ENCODE peak calls at places on chromosomes 6 and 20, in four cellular contexts. One of them, this sample, is unnamed. For H3K4me1 and H3K9me3, the result is how much of the 10 kb centered on the place peaks cover.

GRCh38 chr6:99330159-99330558 is 19.3 kb downstream of the FAXC start:
- DNase-seq in lower lobe of right lung: no peak
- DNase-seq in astrocyte: peak
- DNase-seq in CD4-positive, alpha-beta memory T cell: peak
- DNase-seq in this sample: no peak

GRCh38 chr6:4756247-4756646 is 20.0 kb upstream of the CDYL start:
- DNase-seq in lower lobe of right lung: no peak
- DNase-seq in astrocyte: no peak
- DNase-seq in CD4-positive, alpha-beta memory T cell: no peak
- DNase-seq in this sample: no peak

GRCh38 chr6:144321839-144322591 is 36.9 kb downstream of the UTRN start:
- DNase-seq in lower lobe of right lung: no peak
- DNase-seq in astrocyte: peak
- DNase-seq in CD4-positive, alpha-beta memory T cell: no peak
- DNase-seq in this sample: no peak

GRCh38 chr6:170420791-170421776 is 114.5 kb downstream of the FAM120B start:
- DNase-seq in lower lobe of right lung: no peak
- DNase-seq in astrocyte: no peak
- DNase-seq in CD4-positive, alpha-beta memory T cell: no peak
- DNase-seq in this sample: no peak

GRCh38 chr6:100514603-100515002 is 49.9 kb upstream of the SIM1 start:
- DNase-seq in lower lobe of right lung: no peak
- DNase-seq in astrocyte: no peak
- DNase-seq in CD4-positive, alpha-beta memory T cell: no peak
- DNase-seq in this sample: no peak

GRCh38 chr6:91713911-91714310 is 1127.0 kb upstream of the MAP3K7 start:
- DNase-seq in lower lobe of right lung: no peak
- DNase-seq in astrocyte: peak
- DNase-seq in CD4-positive, alpha-beta memory T cell: no peak
- DNase-seq in this sample: no peak

GRCh38 chr6:22470454-22471368 is 98.7 kb upstream of the HDGFL1 start:
- DNase-seq in lower lobe of right lung: peak
- DNase-seq in astrocyte: peak
- DNase-seq in CD4-positive, alpha-beta memory T cell: no peak
- DNase-seq in this sample: no peak

GRCh38 chr6:136609878-136610706 is 59.9 kb upstream of the MAP7 start:
- DNase-seq in lower lobe of right lung: peak
- DNase-seq in astrocyte: peak
- DNase-seq in CD4-positive, alpha-beta memory T cell: no peak
- DNase-seq in this sample: no peak

GRCh38 chr6:113860165-113860955 is 3.2 kb downstream of the MARCKS start:
- DNase-seq in lower lobe of right lung: no peak
- DNase-seq in astrocyte: peak
- DNase-seq in CD4-positive, alpha-beta memory T cell: no peak
- DNase-seq in this sample: no peak

GRCh38 chr6:132812756-132813172 is 1.6 kb upstream of the RPS12 start:
- DNase-seq in lower lobe of right lung: no peak
- DNase-seq in astrocyte: peak
- DNase-seq in CD4-positive, alpha-beta memory T cell: no peak
- DNase-seq in this sample: no peak

GRCh38 chr20:57179265-57179664 is 87.2 kb downstream of the BMP7 start:
- DNase-seq in lower lobe of right lung: no peak
- DNase-seq in astrocyte: no peak
- DNase-seq in CD4-positive, alpha-beta memory T cell: no peak
- DNase-seq in this sample: no peak

GRCh38 chr20:32474967-32475819 is 109.9 kb downstream of the NOL4L start:
- DNase-seq in lower lobe of right lung: peak
- DNase-seq in astrocyte: peak
- DNase-seq in CD4-positive, alpha-beta memory T cell: no peak
- DNase-seq in this sample: no peak

GRCh38 chr20:63103402-63104311 is 96.9 kb upstream of the BHLHE23 start:
- DNase-seq in lower lobe of right lung: peak
- DNase-seq in astrocyte: no peak
- DNase-seq in CD4-positive, alpha-beta memory T cell: peak
- DNase-seq in this sample: no peak

GRCh38 chr20:55586626-55587025 is 418.7 kb downstream of the CBLN4 start:
- DNase-seq in lower lobe of right lung: no peak
- DNase-seq in astrocyte: no peak
- DNase-seq in CD4-positive, alpha-beta memory T cell: no peak
- DNase-seq in this sample: no peak

GRCh38 chr6:168192195-168192900 is 113.3 kb upstream of the FRMD1 start:
- DNase-seq in lower lobe of right lung: no peak
- DNase-seq in astrocyte: no peak
- DNase-seq in CD4-positive, alpha-beta memory T cell: no peak
- DNase-seq in this sample: no peak

GRCh38 chr6:138572200-138572875 is 73.0 kb upstream of the NHSL1 start:
- DNase-seq in lower lobe of right lung: peak
- DNase-seq in astrocyte: peak
- DNase-seq in CD4-positive, alpha-beta memory T cell: no peak
- DNase-seq in this sample: peak

GRCh38 chr6:136209496-136209895 is 40.6 kb downstream of the MTFR2 start:
- DNase-seq in lower lobe of right lung: no peak
- DNase-seq in astrocyte: no peak
- DNase-seq in CD4-positive, alpha-beta memory T cell: no peak
- DNase-seq in this sample: no peak

GRCh38 chr6:93746892-93747291 is 327.5 kb upstream of the EPHA7 start:
- DNase-seq in lower lobe of right lung: no peak
- DNase-seq in astrocyte: no peak
- DNase-seq in CD4-positive, alpha-beta memory T cell: no peak
- DNase-seq in this sample: no peak

GRCh38 chr6:121615493-121615892 is 180.0 kb downstream of the GJA1 start:
- DNase-seq in lower lobe of right lung: no peak
- DNase-seq in astrocyte: no peak
- DNase-seq in CD4-positive, alpha-beta memory T cell: no peak
- DNase-seq in this sample: no peak

DNA sequence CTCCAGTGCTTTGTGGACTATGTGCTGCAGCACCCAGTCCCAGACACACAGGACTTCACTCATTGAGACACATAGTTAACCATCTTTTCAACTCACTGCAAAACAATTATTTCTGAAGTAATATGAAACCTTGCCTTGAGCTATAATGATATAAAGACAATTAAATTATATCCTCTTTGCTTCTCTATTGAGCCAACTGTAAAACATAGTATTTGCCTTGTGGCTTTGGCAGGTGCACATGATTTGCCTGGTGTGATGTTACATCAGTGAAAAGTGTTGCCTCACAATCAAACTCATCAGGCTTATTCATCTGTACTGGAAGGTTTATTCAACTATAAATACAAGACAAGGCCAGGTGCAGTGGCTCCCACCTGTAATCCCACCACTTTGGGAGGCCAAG is 80.6 kb downstream of the NCOA7 start:
- DNase-seq in lower lobe of right lung: no peak
- DNase-seq in astrocyte: no peak
- DNase-seq in CD4-positive, alpha-beta memory T cell: no peak
- DNase-seq in this sample: no peak
- H3K4me1 ChIP-seq in lower lobe of right lung: under half
- H3K4me1 ChIP-seq in astrocyte: under half
- H3K4me1 ChIP-seq in CD4-positive, alpha-beta memory T cell: under half
- H3K4me1 ChIP-seq in this sample: under half

DNA sequence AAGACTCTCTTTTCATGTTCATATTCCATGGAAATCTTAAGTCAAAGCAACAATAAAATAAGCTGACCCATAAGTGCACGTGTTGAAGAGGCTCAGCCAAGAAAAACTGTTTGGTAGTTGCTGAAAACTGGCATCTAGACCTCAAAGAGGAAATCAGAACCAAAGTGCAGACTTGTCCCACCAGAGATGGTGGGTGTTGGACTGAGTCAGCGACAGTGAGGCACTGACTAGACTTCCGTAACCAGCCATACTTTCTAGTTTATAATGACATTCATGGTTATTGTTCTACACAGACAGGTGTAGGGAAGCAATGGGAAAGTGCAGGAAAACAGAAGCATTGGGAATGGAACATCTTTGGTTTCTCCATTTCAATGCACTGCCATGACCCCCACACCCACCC is 175.7 kb upstream of the AGPAT4 start:
- DNase-seq in lower lobe of right lung: no peak
- DNase-seq in astrocyte: no peak
- DNase-seq in CD4-positive, alpha-beta memory T cell: no peak
- DNase-seq in this sample: no peak
- H3K27ac ChIP-seq in lower lobe of right lung: no peak
- H3K27ac ChIP-seq in astrocyte: no peak
- H3K27ac ChIP-seq in CD4-positive, alpha-beta memory T cell: no peak
- H3K27ac ChIP-seq in this sample: no peak

GRCh38 chr6:117624869-117625481 is 22.7 kb upstream of the GOPC start:
- DNase-seq in lower lobe of right lung: no peak
- DNase-seq in astrocyte: no peak
- DNase-seq in CD4-positive, alpha-beta memory T cell: no peak
- DNase-seq in this sample: no peak
- H3K9me3 ChIP-seq in lower lobe of right lung: under half
- H3K9me3 ChIP-seq in astrocyte: under half
- H3K9me3 ChIP-seq in CD4-positive, alpha-beta memory T cell: under half
- H3K9me3 ChIP-seq in this sample: under half

DNA sequence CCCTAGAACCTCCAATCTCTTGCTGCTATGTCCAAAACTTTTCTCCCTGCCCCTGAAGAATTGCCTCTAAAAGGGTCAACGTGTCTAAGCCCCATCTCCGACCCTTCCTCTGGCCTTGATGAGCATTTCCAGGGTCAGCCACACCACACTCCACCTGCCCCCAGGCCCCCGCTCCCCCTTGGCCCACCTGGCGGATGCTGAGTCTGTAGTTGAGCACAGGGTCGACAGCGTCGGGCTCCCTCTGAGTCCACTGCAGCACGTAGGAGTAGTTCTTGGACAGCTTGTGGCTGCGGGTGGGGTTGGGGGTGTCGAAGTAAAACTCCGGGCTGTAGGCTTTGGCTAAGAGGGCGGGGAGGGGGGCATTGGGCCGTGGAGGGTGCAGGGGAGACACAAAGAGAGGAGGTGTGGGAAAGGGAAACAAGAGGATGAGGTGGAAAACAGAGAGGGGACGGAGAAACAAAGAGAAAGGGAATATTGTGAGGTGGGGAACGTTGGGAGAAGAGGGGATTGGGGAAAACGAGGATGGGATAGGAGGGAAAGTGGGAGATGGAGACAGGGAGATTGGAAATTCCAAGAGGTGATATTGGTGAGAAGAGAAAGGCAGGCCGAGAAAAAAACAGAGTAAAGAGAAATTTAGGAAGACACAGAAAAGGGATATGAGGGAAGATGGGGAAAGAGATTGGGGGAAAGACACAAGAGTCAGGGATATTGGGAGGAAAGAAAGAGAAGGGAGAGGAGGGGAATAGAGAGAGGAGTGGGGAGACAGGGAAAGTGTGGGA is 50.5 kb downstream of the MDGA1 start:
- DNase-seq in lower lobe of right lung: no peak
- DNase-seq in astrocyte: no peak
- DNase-seq in CD4-positive, alpha-beta memory T cell: no peak
- DNase-seq in this sample: no peak
- H3K4me1 ChIP-seq in lower lobe of right lung: under half
- H3K4me1 ChIP-seq in astrocyte: under half
- H3K4me1 ChIP-seq in CD4-positive, alpha-beta memory T cell: under half
- H3K4me1 ChIP-seq in this sample: under half

GRCh38 chr20:19819149-19819548 is 61.1 kb downstream of the RIN2 start:
- DNase-seq in lower lobe of right lung: no peak
- DNase-seq in astrocyte: no peak
- DNase-seq in CD4-positive, alpha-beta memory T cell: no peak
- DNase-seq in this sample: no peak

GRCh38 chr20:19815553-19815991 is 57.5 kb downstream of the RIN2 start:
- DNase-seq in lower lobe of right lung: no peak
- DNase-seq in astrocyte: peak
- DNase-seq in CD4-positive, alpha-beta memory T cell: no peak
- DNase-seq in this sample: no peak

GRCh38 chr20:19814241-19814640 is 56.2 kb downstream of the RIN2 start:
- DNase-seq in lower lobe of right lung: no peak
- DNase-seq in astrocyte: no peak
- DNase-seq in CD4-positive, alpha-beta memory T cell: no peak
- DNase-seq in this sample: no peak

GRCh38 chr20:19816386-19816785 is 58.3 kb downstream of the RIN2 start:
- DNase-seq in lower lobe of right lung: no peak
- DNase-seq in astrocyte: no peak
- DNase-seq in CD4-positive, alpha-beta memory T cell: no peak
- DNase-seq in this sample: no peak

GRCh38 chr20:19817017-19817416 is 59.0 kb downstream of the RIN2 start:
- DNase-seq in lower lobe of right lung: no peak
- DNase-seq in astrocyte: peak
- DNase-seq in CD4-positive, alpha-beta memory T cell: no peak
- DNase-seq in this sample: no peak
- H3K27ac ChIP-seq in lower lobe of right lung: peak
- H3K27ac ChIP-seq in astrocyte: peak
- H3K27ac ChIP-seq in CD4-positive, alpha-beta memory T cell: no peak
- H3K27ac ChIP-seq in this sample: no peak

GRCh38 chr20:37756234-37756633 is 62.4 kb downstream of the CTNNBL1 start:
- DNase-seq in lower lobe of right lung: no peak
- DNase-seq in astrocyte: no peak
- DNase-seq in CD4-positive, alpha-beta memory T cell: no peak
- DNase-seq in this sample: no peak
- H3K9me3 ChIP-seq in lower lobe of right lung: under half
- H3K9me3 ChIP-seq in astrocyte: under half
- H3K9me3 ChIP-seq in CD4-positive, alpha-beta memory T cell: under half
- H3K9me3 ChIP-seq in this sample: under half

GRCh38 chr6:43833223-43833995 is 63.4 kb downstream of the VEGFA start:
- DNase-seq in lower lobe of right lung: no peak
- DNase-seq in astrocyte: no peak
- DNase-seq in CD4-positive, alpha-beta memory T cell: no peak
- DNase-seq in this sample: no peak
- H3K4me1 ChIP-seq in lower lobe of right lung: under half
- H3K4me1 ChIP-seq in astrocyte: under half
- H3K4me1 ChIP-seq in CD4-positive, alpha-beta memory T cell: under half
- H3K4me1 ChIP-seq in this sample: under half

GRCh38 chr6:77652739-77653138 is at the start of gene MEI4:
- DNase-seq in lower lobe of right lung: no peak
- DNase-seq in astrocyte: no peak
- DNase-seq in CD4-positive, alpha-beta memory T cell: no peak
- DNase-seq in this sample: no peak

GRCh38 chr6:77653817-77654216 is 978 bp downstream of the MEI4 start:
- DNase-seq in lower lobe of right lung: no peak
- DNase-seq in astrocyte: no peak
- DNase-seq in CD4-positive, alpha-beta memory T cell: no peak
- DNase-seq in this sample: no peak

DNA sequence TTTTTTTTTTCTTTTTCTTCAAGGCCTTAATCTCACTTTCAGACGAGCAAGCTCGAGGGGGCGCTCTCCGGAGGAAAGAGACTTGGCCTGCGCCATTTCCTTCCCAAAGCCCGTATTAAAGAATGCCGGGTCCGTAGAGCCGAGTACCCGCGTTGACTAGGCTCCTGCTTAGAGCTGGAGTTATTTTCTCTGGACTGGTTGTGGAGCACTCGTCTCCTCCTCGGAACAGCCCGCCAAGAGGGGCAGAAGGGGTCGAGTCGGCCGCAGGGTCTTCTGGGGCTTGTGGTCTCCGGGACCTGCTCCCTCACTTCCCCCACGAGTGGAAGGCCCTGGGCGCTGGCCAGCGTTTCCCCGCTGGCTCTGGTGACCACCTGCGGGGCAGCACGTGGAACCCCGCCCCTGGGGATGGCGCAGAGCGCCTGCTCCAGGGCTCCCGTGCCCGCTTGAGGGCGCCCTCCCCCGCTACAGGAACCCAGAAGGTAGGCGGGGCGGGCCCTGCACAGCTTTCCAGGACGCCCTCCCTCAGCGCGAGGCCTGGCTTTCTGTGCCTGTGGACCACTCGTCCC is 2.7 kb upstream of the MEI4 start:
- DNase-seq in lower lobe of right lung: peak
- DNase-seq in astrocyte: no peak
- DNase-seq in CD4-positive, alpha-beta memory T cell: no peak
- DNase-seq in this sample: peak
- H3K27ac ChIP-seq in lower lobe of right lung: no peak
- H3K27ac ChIP-seq in astrocyte: no peak
- H3K27ac ChIP-seq in CD4-positive, alpha-beta memory T cell: no peak
- H3K27ac ChIP-seq in this sample: no peak

This sample was measured in iPS DF 6.9.